ENCODE peak calls at places on chromosome 1, in seven cellular contexts. V is CD8-positive, alpha-beta T cell; I is CD8-positive, alpha-beta memory T cell; Z is foreskin keratinocyte; R is thoracic aorta; A is effector memory CD4-positive, alpha-beta T cell; C is fibroblast of lung. U is an unnamed sample. For H3K4me1 and H3K27me3, the result is how much of the 10 kb centered on the place peaks cover.

GRCh38 chr1:51954783-51955182 is 35.7 kb downstream of the RAB3B start:
- DNase-seq in R (no peak), A (no peak), I (no peak), V (no peak), Z (no peak), C (no peak), U (no peak)

GRCh38 chr1:52907068-52907811 is 14.3 kb downstream of the ECHDC2 start:
- DNase-seq in A (no peak), I (no peak), Z (peak), V (no peak), R (no peak), C (no peak), U (no peak)

GRCh38 chr1:1419363-1419811 is 1.7 kb downstream of the ANKRD65 start:
- DNase-seq in C (no peak), I (no peak), R (no peak), V (no peak), Z (no peak), A (no peak), U (no peak)

GRCh38 chr1:93471911-93472310 is 24.0 kb downstream of the FNBP1L start:
- DNase-seq in C (peak), A (no peak), R (no peak), I (no peak), V (no peak), Z (peak), U (no peak)

GRCh38 chr1:211648336-211648735 is 27.1 kb downstream of the NEK2 start:
- DNase-seq in A (no peak), R (no peak), I (no peak), Z (peak), C (no peak), V (no peak), U (no peak)

GRCh38 chr1:229067546-229067945 is 203.4 kb upstream of the RAB4A start:
- DNase-seq in C (no peak), Z (no peak), A (no peak), I (no peak), V (no peak), R (no peak), U (no peak)

GRCh38 chr1:206117151-206117948 is at the start of gene AVPR1B:
- DNase-seq in R (no peak), A (no peak), I (no peak), Z (no peak), C (peak), V (no peak), U (peak)

GRCh38 chr1:25099343-25099951 is 132.9 kb downstream of the SYF2 start:
- DNase-seq in Z (no peak), C (no peak), A (no peak), R (no peak), I (peak), V (peak), U (no peak)

GRCh38 chr1:39458991-39459390 is 32.4 kb upstream of the BMP8A start:
- DNase-seq in Z (no peak), R (no peak), C (no peak), A (no peak), I (no peak), V (no peak), U (no peak)

GRCh38 chr1:10867138-10867721 is 70.8 kb upstream of the CASZ1 start:
- DNase-seq in C (peak), V (peak), R (no peak), Z (no peak), I (peak), A (peak), U (peak)

GRCh38 chr1:22484741-22485140 is 33.1 kb downstream of the ZBTB40 start:
- DNase-seq in V (no peak), A (no peak), Z (no peak), I (no peak), R (no peak), C (no peak), U (no peak)

GRCh38 chr1:17672226-17672625 is 82.9 kb upstream of the ACTL8 start:
- DNase-seq in R (no peak), Z (no peak), V (no peak), C (no peak), I (no peak), A (no peak), U (no peak)

GRCh38 chr1:101298663-101299062 is 61.8 kb downstream of the S1PR1 start:
- DNase-seq in Z (no peak), V (no peak), A (no peak), I (no peak), R (no peak), C (no peak), U (no peak)

GRCh38 chr1:219130536-219130935 is 43.1 kb upstream of the LYPLAL1 start:
- DNase-seq in V (no peak), C (no peak), A (no peak), Z (no peak), I (no peak), R (no peak), U (no peak)

GRCh38 chr1:1123581-1124507 is 8.0 kb upstream of the C1orf159 start:
- DNase-seq in C (peak), I (no peak), A (no peak), V (no peak), R (no peak), Z (no peak), U (peak)

GRCh38 chr1:233299450-233299849 is 3.9 kb upstream of the PCNX2 start:
- DNase-seq in R (no peak), V (no peak), A (no peak), I (no peak), C (no peak), Z (no peak), U (no peak)

GRCh38 chr1:244662604-244663003 is 9.7 kb downstream of the DESI2 start:
- DNase-seq in V (no peak), A (no peak), C (no peak), I (no peak), Z (no peak), R (no peak), U (no peak)

GRCh38 chr1:209106861-209107260 is 476.7 kb upstream of the CAMK1G start:
- DNase-seq in C (no peak), Z (no peak), A (no peak), V (no peak), I (no peak), R (no peak), U (no peak)

DNA sequence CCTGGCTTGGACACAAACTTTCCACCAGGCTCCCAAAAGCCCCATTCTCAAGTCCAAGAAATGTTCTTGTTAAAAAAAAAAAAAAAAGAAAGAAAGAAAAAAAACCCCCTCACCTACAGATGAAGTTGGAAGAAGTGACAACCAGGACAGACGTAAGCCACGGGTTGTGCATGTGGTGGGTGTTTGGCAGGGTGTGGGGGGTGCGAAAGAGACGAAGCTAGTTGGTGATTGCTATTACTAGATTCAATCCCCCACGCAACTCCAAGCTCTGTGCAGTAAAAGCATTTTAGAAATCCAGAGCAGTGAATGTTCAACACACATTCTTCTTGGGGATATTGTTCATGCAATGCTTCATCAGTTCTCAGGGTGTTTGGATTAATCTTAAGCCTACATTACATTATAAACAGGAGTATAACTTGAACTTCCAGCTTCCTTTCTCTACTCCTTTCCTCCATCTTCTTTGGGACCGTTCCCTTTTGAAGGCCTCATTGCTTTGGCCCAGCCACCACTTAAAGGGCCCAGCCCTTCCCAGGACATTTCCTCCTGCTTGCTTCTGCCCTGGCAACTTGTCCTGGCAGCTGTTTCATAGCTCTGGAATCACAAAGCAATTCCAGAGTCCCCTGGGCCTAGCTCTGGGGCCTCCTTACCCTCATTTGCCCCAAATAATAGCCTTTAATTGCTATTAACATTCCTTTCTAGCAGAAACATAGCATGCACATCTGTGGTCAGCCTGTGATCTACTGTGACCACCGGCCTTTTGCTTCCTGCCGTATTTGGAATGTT is 41.7 kb downstream of the PHC2 start:
- DNase-seq in R (no peak), C (peak), I (no peak), Z (no peak), V (no peak), A (no peak), U (peak)
- H3K4me1 ChIP-seq in R (under half), C (half or more), I (under half), Z (under half), V (under half), A (under half), U (under half)

DNA sequence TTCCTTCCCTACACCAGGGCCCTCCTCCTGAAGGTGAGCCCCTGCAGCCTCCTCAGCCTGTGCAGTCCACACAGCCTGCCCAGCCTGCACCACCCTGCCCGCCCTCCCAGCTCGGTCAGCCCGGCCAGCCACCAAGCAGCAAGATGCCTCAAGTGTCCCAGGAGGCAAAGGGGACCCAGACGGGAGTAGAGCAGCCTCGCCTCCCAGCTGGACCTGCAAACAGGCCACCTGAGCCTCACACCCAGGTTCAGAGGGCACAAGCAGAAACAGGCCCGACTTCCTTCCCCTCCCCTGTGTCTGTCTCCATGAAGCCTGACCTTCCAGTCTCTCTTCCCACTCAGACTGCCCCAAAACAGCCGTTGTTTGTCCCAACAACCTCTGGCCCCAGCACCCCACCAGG is 38.8 kb downstream of the ZBTB17 start:
- DNase-seq in V (no peak), Z (no peak), C (no peak), R (no peak), A (no peak), I (no peak), U (no peak)
- H3K27ac ChIP-seq in V (no peak), Z (no peak), C (peak), R (peak), A (no peak), I (no peak), U (no peak)

GRCh38 chr1:3065797-3066196 is 3.2 kb upstream of the PRDM16 start:
- DNase-seq in R (no peak), Z (no peak), I (no peak), A (no peak), V (no peak), C (no peak), U (peak)

GRCh38 chr1:3067301-3067670 is 1.7 kb upstream of the PRDM16 start:
- DNase-seq in R (no peak), I (no peak), V (no peak), A (no peak), C (no peak), Z (no peak), U (peak)

GRCh38 chr1:3067671-3068399 is 1.2 kb upstream of the PRDM16 start:
- DNase-seq in I (no peak), R (no peak), V (no peak), C (no peak), A (no peak), Z (no peak), U (peak)

GRCh38 chr1:3066250-3066711 is 2.7 kb upstream of the PRDM16 start:
- DNase-seq in A (no peak), C (peak), R (peak), V (no peak), I (no peak), Z (no peak), U (no peak)

DNA sequence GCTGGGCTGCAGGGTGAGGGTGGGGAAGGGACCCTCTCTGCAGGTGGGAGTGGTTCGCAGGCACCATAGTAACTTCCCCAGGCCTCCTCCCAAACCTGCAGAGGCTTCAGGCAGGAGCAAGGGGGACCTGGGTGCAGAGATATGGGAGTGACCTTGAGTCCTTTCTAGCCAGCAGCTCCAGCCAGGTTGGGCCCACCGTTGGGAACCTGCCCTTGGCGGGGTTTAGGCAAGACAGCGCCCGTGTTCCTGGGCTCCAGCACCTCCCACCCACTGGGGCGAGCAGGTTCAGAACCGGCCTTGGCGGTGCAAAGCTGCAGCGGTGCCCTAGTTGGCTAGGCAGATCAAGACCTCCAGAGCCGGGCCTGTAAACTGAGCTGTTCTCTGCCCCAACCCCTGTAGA is 2.2 kb upstream of the PRDM16 start:
- DNase-seq in C (no peak), I (no peak), R (peak), A (no peak), V (no peak), Z (no peak), U (peak)
- H3K27me3 ChIP-seq in C (under half), I (under half), R (under half), A (under half), V (under half), Z (half or more), U (under half)

GRCh38 chr1:214466759-214467585 is 84.4 kb downstream of the PTPN14 start:
- DNase-seq in I (no peak), R (no peak), A (no peak), Z (peak), V (no peak), C (no peak), U (no peak)
- H3K4me1 ChIP-seq in I (under half), R (under half), A (under half), Z (under half), V (under half), C (under half), U (under half)

GRCh38 chr1:225772323-225772768 is 5.3 kb upstream of the SRP9 start:
- DNase-seq in V (no peak), I (no peak), A (no peak), R (peak), Z (peak), C (peak), U (peak)

GRCh38 chr1:225770586-225771248 is 6.9 kb upstream of the SRP9 start:
- DNase-seq in Z (no peak), I (no peak), R (no peak), A (no peak), C (no peak), V (peak), U (no peak)

GRCh38 chr1:225771661-225772322 is 5.8 kb upstream of the SRP9 start:
- DNase-seq in R (no peak), C (no peak), A (no peak), V (no peak), Z (no peak), I (no peak), U (no peak)

GRCh38 chr1:225774276-225775147 is 3.1 kb upstream of the SRP9 start:
- DNase-seq in V (no peak), A (no peak), Z (no peak), R (no peak), I (no peak), C (no peak), U (no peak)

DNA sequence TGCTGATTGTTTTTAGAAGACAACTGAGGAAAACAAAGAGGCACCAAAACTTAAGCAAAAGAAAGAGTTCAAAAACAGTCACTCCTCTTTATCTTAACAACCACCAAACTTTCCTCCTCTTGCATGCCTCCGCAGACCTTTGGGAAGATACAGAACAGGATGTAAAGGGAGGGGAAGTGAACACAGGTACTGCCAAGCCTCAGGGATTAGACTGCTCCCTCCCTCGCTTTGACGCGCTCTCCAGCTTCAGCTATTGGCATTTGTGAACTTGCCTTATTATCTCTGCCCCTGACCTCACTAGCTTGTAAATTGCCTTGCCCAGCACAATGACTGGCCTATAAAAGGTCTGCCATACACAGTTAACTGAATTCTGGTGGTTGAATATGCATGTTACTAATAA is 4.8 kb upstream of the SRP9 start:
- DNase-seq in V (no peak), C (no peak), Z (peak), I (no peak), A (no peak), R (no peak), U (no peak)
- H3K27ac ChIP-seq in V (no peak), C (no peak), Z (peak), I (no peak), A (no peak), R (no peak), U (no peak)

DNA sequence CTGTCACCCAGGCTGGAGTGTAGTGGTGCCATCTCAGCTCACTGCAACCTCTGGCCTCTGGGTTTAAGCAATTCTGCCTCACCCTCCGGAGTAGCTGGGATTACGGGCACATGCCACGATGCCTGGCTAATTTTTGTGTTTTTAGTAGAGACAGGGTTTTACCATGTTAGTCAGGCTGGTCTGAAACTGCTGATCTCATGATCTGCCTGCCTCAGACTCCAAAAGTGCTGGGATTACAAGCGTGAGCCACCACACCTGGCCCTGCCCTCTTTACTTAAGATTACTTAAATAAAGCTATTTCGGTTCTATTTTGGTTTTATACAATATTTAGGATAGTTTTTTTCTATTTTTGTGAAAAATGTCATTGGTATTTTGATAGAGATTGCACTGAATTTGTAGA is 15.3 kb upstream of the KCTD3 start:
- DNase-seq in Z (no peak), A (no peak), I (no peak), R (no peak), C (no peak), V (no peak), U (no peak)
- H3K27me3 ChIP-seq in Z (under half), A (under half), I (under half), R (under half), C (under half), V (under half), U (under half)